ENCODE peak calls at places on chromosomes 13 and 19, in seven cellular contexts. One of them, this sample, is unnamed. For H3K4me1, the result is how much of the 10 kb centered on the place peaks cover.

GRCh38 chr13:61024046-61024445 is 391.6 kb downstream of the PCDH20 start:
- DNase-seq in mesenchymal stem cell: no peak
- DNase-seq in stomach: no peak
- DNase-seq in upper lobe of right lung: no peak
- DNase-seq in body of pancreas: no peak
- DNase-seq in keratinocyte: no peak
- DNase-seq in aorta: no peak
- DNase-seq in this sample: no peak

GRCh38 chr13:95497307-95497943 is 55.1 kb upstream of the CLDN10 start:
- DNase-seq in mesenchymal stem cell: no peak
- DNase-seq in stomach: no peak
- DNase-seq in upper lobe of right lung: no peak
- DNase-seq in body of pancreas: peak
- DNase-seq in keratinocyte: no peak
- DNase-seq in aorta: no peak
- DNase-seq in this sample: no peak

GRCh38 chr19:52658595-52658994 is 20.4 kb upstream of the ZNF83 start:
- DNase-seq in mesenchymal stem cell: no peak
- DNase-seq in stomach: no peak
- DNase-seq in upper lobe of right lung: no peak
- DNase-seq in body of pancreas: no peak
- DNase-seq in keratinocyte: no peak
- DNase-seq in aorta: no peak
- DNase-seq in this sample: no peak

GRCh38 chr13:53004605-53005004 is 24.0 kb upstream of the OLFM4 start:
- DNase-seq in mesenchymal stem cell: no peak
- DNase-seq in stomach: no peak
- DNase-seq in upper lobe of right lung: no peak
- DNase-seq in body of pancreas: no peak
- DNase-seq in keratinocyte: no peak
- DNase-seq in aorta: no peak
- DNase-seq in this sample: no peak

GRCh38 chr19:50315773-50316448 is 13.3 kb downstream of the KCNC3 start:
- DNase-seq in mesenchymal stem cell: no peak
- DNase-seq in stomach: no peak
- DNase-seq in upper lobe of right lung: no peak
- DNase-seq in body of pancreas: no peak
- DNase-seq in keratinocyte: no peak
- DNase-seq in aorta: no peak
- DNase-seq in this sample: no peak

GRCh38 chr13:35086667-35087066 is 144.6 kb downstream of the NBEA start:
- DNase-seq in mesenchymal stem cell: no peak
- DNase-seq in stomach: no peak
- DNase-seq in upper lobe of right lung: no peak
- DNase-seq in body of pancreas: no peak
- DNase-seq in keratinocyte: no peak
- DNase-seq in aorta: no peak
- DNase-seq in this sample: peak

GRCh38 chr13:92317066-92317465 is 909.5 kb upstream of the GPC6 start:
- DNase-seq in mesenchymal stem cell: peak
- DNase-seq in stomach: no peak
- DNase-seq in upper lobe of right lung: no peak
- DNase-seq in body of pancreas: no peak
- DNase-seq in keratinocyte: no peak
- DNase-seq in aorta: no peak
- DNase-seq in this sample: peak

GRCh38 chr13:24625870-24626419 is 54.3 kb upstream of the ATP12A start:
- DNase-seq in mesenchymal stem cell: peak
- DNase-seq in stomach: peak
- DNase-seq in upper lobe of right lung: no peak
- DNase-seq in body of pancreas: no peak
- DNase-seq in keratinocyte: no peak
- DNase-seq in aorta: no peak
- DNase-seq in this sample: no peak

GRCh38 chr19:1985588-1986356 is 29.7 kb downstream of the BTBD2 start:
- DNase-seq in mesenchymal stem cell: no peak
- DNase-seq in stomach: peak
- DNase-seq in upper lobe of right lung: no peak
- DNase-seq in body of pancreas: no peak
- DNase-seq in keratinocyte: no peak
- DNase-seq in aorta: no peak
- DNase-seq in this sample: no peak

GRCh38 chr13:25659091-25659502 is 287.3 kb downstream of the ATP8A2 start:
- DNase-seq in mesenchymal stem cell: no peak
- DNase-seq in stomach: peak
- DNase-seq in upper lobe of right lung: no peak
- DNase-seq in body of pancreas: no peak
- DNase-seq in keratinocyte: no peak
- DNase-seq in aorta: no peak
- DNase-seq in this sample: peak

GRCh38 chr19:8392017-8392591 is 1.9 kb downstream of the RAB11B start:
- DNase-seq in mesenchymal stem cell: peak
- DNase-seq in stomach: peak
- DNase-seq in upper lobe of right lung: peak
- DNase-seq in body of pancreas: peak
- DNase-seq in keratinocyte: no peak
- DNase-seq in aorta: no peak
- DNase-seq in this sample: peak

GRCh38 chr13:76991432-76991795 is 467 bp upstream of the CLN5 start:
- DNase-seq in mesenchymal stem cell: no peak
- DNase-seq in stomach: peak
- DNase-seq in upper lobe of right lung: no peak
- DNase-seq in body of pancreas: no peak
- DNase-seq in keratinocyte: no peak
- DNase-seq in aorta: peak
- DNase-seq in this sample: no peak

GRCh38 chr19:10544242-10544752 is 593 bp downstream of the ATG4D start:
- DNase-seq in mesenchymal stem cell: peak
- DNase-seq in stomach: peak
- DNase-seq in upper lobe of right lung: peak
- DNase-seq in body of pancreas: peak
- DNase-seq in keratinocyte: no peak
- DNase-seq in aorta: no peak
- DNase-seq in this sample: no peak

GRCh38 chr19:470701-471100 is 9.9 kb upstream of the SHC2 start:
- DNase-seq in mesenchymal stem cell: no peak
- DNase-seq in stomach: no peak
- DNase-seq in upper lobe of right lung: no peak
- DNase-seq in body of pancreas: no peak
- DNase-seq in keratinocyte: no peak
- DNase-seq in aorta: no peak
- DNase-seq in this sample: no peak

GRCh38 chr19:54390942-54391577 is 24.2 kb upstream of the TTYH1 start:
- DNase-seq in mesenchymal stem cell: peak
- DNase-seq in stomach: peak
- DNase-seq in upper lobe of right lung: no peak
- DNase-seq in body of pancreas: peak
- DNase-seq in keratinocyte: peak
- DNase-seq in aorta: no peak
- DNase-seq in this sample: peak

GRCh38 chr13:110874508-110874960 is 40.3 kb downstream of the ANKRD10 start:
- DNase-seq in mesenchymal stem cell: peak
- DNase-seq in stomach: peak
- DNase-seq in upper lobe of right lung: peak
- DNase-seq in body of pancreas: peak
- DNase-seq in keratinocyte: no peak
- DNase-seq in aorta: peak
- DNase-seq in this sample: peak

GRCh38 chr13:36131931-36132297 is 732 bp upstream of the DCLK1 start:
- DNase-seq in mesenchymal stem cell: no peak
- DNase-seq in stomach: no peak
- DNase-seq in upper lobe of right lung: peak
- DNase-seq in body of pancreas: no peak
- DNase-seq in keratinocyte: no peak
- DNase-seq in aorta: peak
- DNase-seq in this sample: peak

GRCh38 chr19:51010066-51010795 is 8.8 kb upstream of the KLK8 start:
- DNase-seq in mesenchymal stem cell: no peak
- DNase-seq in stomach: no peak
- DNase-seq in upper lobe of right lung: no peak
- DNase-seq in body of pancreas: no peak
- DNase-seq in keratinocyte: no peak
- DNase-seq in aorta: no peak
- DNase-seq in this sample: no peak

GRCh38 chr13:44810067-44810840 is 179.0 kb downstream of the NUFIP1 start:
- DNase-seq in mesenchymal stem cell: no peak
- DNase-seq in stomach: peak
- DNase-seq in upper lobe of right lung: no peak
- DNase-seq in body of pancreas: peak
- DNase-seq in keratinocyte: no peak
- DNase-seq in aorta: peak
- DNase-seq in this sample: no peak

GRCh38 chr19:16447015-16447384 is 24.8 kb downstream of the EPS15L1 start:
- DNase-seq in mesenchymal stem cell: peak
- DNase-seq in stomach: peak
- DNase-seq in upper lobe of right lung: peak
- DNase-seq in body of pancreas: peak
- DNase-seq in keratinocyte: no peak
- DNase-seq in aorta: peak
- DNase-seq in this sample: peak

GRCh38 chr19:7988307-7988706 is 17.1 kb downstream of the ELAVL1 start:
- DNase-seq in mesenchymal stem cell: no peak
- DNase-seq in stomach: no peak
- DNase-seq in upper lobe of right lung: no peak
- DNase-seq in body of pancreas: no peak
- DNase-seq in keratinocyte: no peak
- DNase-seq in aorta: no peak
- DNase-seq in this sample: no peak

GRCh38 chr13:27309967-27310598 is 39.5 kb downstream of the RASL11A start:
- DNase-seq in mesenchymal stem cell: peak
- DNase-seq in stomach: no peak
- DNase-seq in upper lobe of right lung: no peak
- DNase-seq in body of pancreas: no peak
- DNase-seq in keratinocyte: no peak
- DNase-seq in aorta: no peak
- DNase-seq in this sample: peak

GRCh38 chr19:40529093-40529954 is 47.3 kb upstream of the SHKBP1 start:
- DNase-seq in mesenchymal stem cell: peak
- DNase-seq in stomach: peak
- DNase-seq in upper lobe of right lung: peak
- DNase-seq in body of pancreas: peak
- DNase-seq in keratinocyte: peak
- DNase-seq in aorta: peak
- DNase-seq in this sample: peak

GRCh38 chr19:3360494-3361383 is 5.6 kb upstream of the NFIC start:
- DNase-seq in mesenchymal stem cell: peak
- DNase-seq in stomach: peak
- DNase-seq in upper lobe of right lung: peak
- DNase-seq in body of pancreas: peak
- DNase-seq in keratinocyte: no peak
- DNase-seq in aorta: peak
- DNase-seq in this sample: no peak
- H3K4me1 ChIP-seq in mesenchymal stem cell: under half
- H3K4me1 ChIP-seq in stomach: half or more
- H3K4me1 ChIP-seq in upper lobe of right lung: under half
- H3K4me1 ChIP-seq in body of pancreas: half or more
- H3K4me1 ChIP-seq in keratinocyte: under half
- H3K4me1 ChIP-seq in aorta: under half
- H3K4me1 ChIP-seq in this sample: under half

GRCh38 chr19:43697295-43697694 is 18.6 kb upstream of the IRGC start:
- DNase-seq in mesenchymal stem cell: no peak
- DNase-seq in stomach: no peak
- DNase-seq in upper lobe of right lung: no peak
- DNase-seq in body of pancreas: no peak
- DNase-seq in keratinocyte: no peak
- DNase-seq in aorta: no peak
- DNase-seq in this sample: no peak

GRCh38 chr19:43704002-43704705 is 11.7 kb upstream of the IRGC start:
- DNase-seq in mesenchymal stem cell: no peak
- DNase-seq in stomach: no peak
- DNase-seq in upper lobe of right lung: no peak
- DNase-seq in body of pancreas: no peak
- DNase-seq in keratinocyte: no peak
- DNase-seq in aorta: no peak
- DNase-seq in this sample: no peak

GRCh38 chr19:43699506-43700367 is 16.1 kb upstream of the IRGC start:
- DNase-seq in mesenchymal stem cell: no peak
- DNase-seq in stomach: peak
- DNase-seq in upper lobe of right lung: peak
- DNase-seq in body of pancreas: no peak
- DNase-seq in keratinocyte: no peak
- DNase-seq in aorta: peak
- DNase-seq in this sample: peak

GRCh38 chr19:43695985-43696729 is 19.7 kb upstream of the IRGC start:
- DNase-seq in mesenchymal stem cell: no peak
- DNase-seq in stomach: no peak
- DNase-seq in upper lobe of right lung: no peak
- DNase-seq in body of pancreas: no peak
- DNase-seq in keratinocyte: no peak
- DNase-seq in aorta: no peak
- DNase-seq in this sample: no peak

DNA sequence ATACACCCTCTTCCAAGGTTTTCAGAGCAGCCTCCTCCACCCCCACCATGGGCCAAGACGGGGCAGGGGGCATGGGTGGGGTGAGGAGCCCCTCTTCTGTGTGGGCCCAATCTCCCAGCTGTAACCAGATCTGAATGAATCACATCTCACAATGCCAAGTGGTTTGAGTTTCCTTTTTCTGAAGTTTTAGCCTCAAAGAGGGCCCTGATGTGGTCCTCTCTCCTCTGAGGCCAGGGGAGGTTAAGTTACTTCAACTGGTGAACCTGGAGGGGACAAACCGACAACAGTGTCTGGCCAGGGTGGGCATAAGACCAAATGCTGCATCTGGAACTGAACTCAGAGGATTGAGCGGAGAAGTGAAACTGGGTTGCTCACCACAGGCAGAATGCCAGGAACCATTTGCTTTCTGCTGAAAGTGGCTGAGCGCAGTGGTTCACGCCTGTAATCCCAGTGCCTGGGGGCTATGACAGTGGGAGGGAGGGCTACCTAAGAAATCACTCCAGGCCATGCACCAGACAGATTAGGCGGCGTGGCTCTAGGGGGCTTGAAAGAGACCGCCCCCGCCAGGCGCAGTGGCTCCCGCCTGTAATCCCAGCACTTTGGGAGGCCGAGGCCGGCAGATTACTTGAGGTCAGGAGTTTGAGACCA is 15.4 kb upstream of the IRGC start:
- DNase-seq in mesenchymal stem cell: peak
- DNase-seq in stomach: peak
- DNase-seq in upper lobe of right lung: no peak
- DNase-seq in body of pancreas: peak
- DNase-seq in keratinocyte: peak
- DNase-seq in aorta: peak
- DNase-seq in this sample: peak
- H3K4me3 ChIP-seq in mesenchymal stem cell: peak
- H3K4me3 ChIP-seq in stomach: peak
- H3K4me3 ChIP-seq in upper lobe of right lung: peak
- H3K4me3 ChIP-seq in body of pancreas: no peak
- H3K4me3 ChIP-seq in keratinocyte: no peak
- H3K4me3 ChIP-seq in aorta: no peak
- H3K4me3 ChIP-seq in this sample: no peak

GRCh38 chr13:41500501-41500900 is 43.2 kb downstream of the RGCC start:
- DNase-seq in mesenchymal stem cell: no peak
- DNase-seq in stomach: no peak
- DNase-seq in upper lobe of right lung: no peak
- DNase-seq in body of pancreas: no peak
- DNase-seq in keratinocyte: peak
- DNase-seq in aorta: no peak
- DNase-seq in this sample: peak
- H3K4me1 ChIP-seq in mesenchymal stem cell: under half
- H3K4me1 ChIP-seq in stomach: under half
- H3K4me1 ChIP-seq in upper lobe of right lung: under half
- H3K4me1 ChIP-seq in body of pancreas: under half
- H3K4me1 ChIP-seq in keratinocyte: under half
- H3K4me1 ChIP-seq in aorta: under half
- H3K4me1 ChIP-seq in this sample: under half

GRCh38 chr19:23249911-23250649 is at the start of gene ZNF724:
- DNase-seq in mesenchymal stem cell: peak
- DNase-seq in stomach: peak
- DNase-seq in upper lobe of right lung: peak
- DNase-seq in body of pancreas: peak
- DNase-seq in keratinocyte: peak
- DNase-seq in aorta: peak
- DNase-seq in this sample: peak
- H3K4me3 ChIP-seq in mesenchymal stem cell: peak
- H3K4me3 ChIP-seq in stomach: peak
- H3K4me3 ChIP-seq in upper lobe of right lung: peak
- H3K4me3 ChIP-seq in body of pancreas: peak
- H3K4me3 ChIP-seq in keratinocyte: peak
- H3K4me3 ChIP-seq in aorta: peak
- H3K4me3 ChIP-seq in this sample: peak

This sample was measured in fibroblast of lung.